ENCODE peak calls at places on chromosome 2, in four cellular contexts. S is body of pancreas, L is mesenchymal stem cell, I is AG10803. F is an unnamed sample.

GRCh38 chr2:78606895-78607294 is 418.6 kb upstream of the REG3G start:
- DNase-seq in S (no peak), L (no peak), I (no peak), F (no peak)

GRCh38 chr2:157747695-157748370 is 119.2 kb upstream of the ACVR1C start:
- DNase-seq in S (no peak), L (peak), I (peak), F (peak)

GRCh38 chr2:239467281-239467955 is 66.6 kb upstream of the HDAC4 start:
- DNase-seq in S (no peak), L (no peak), I (no peak), F (no peak)

GRCh38 chr2:54329482-54330225 is 73.6 kb upstream of the TSPYL6 start:
- DNase-seq in S (no peak), L (peak), I (peak), F (no peak)

GRCh38 chr2:179422037-179422643 is 157.5 kb upstream of the SESTD1 start:
- DNase-seq in S (peak), L (peak), I (peak), F (peak)

GRCh38 chr2:43255249-43255960 is 29.0 kb upstream of the ZFP36L2 start:
- DNase-seq in S (no peak), L (no peak), I (peak), F (no peak)

GRCh38 chr2:117983040-117983439 is 30.8 kb downstream of the CCDC93 start:
- DNase-seq in S (no peak), L (peak), I (peak), F (no peak)

GRCh38 chr2:231563378-231563961 is 29.2 kb upstream of the TEX44 start:
- DNase-seq in S (peak), L (peak), I (peak), F (peak)

GRCh38 chr2:1990151-1990589 is 245.9 kb upstream of the PXDN start:
- DNase-seq in S (no peak), L (no peak), I (no peak), F (no peak)

GRCh38 chr2:226772389-226773179 is 27.0 kb downstream of the IRS1 start:
- DNase-seq in S (no peak), L (peak), I (no peak), F (no peak)

GRCh38 chr2:120539937-120540718 is 194.2 kb downstream of the INHBB start:
- DNase-seq in S (peak), L (peak), I (peak), F (peak)

GRCh38 chr2:207530160-207531023 is 630 bp downstream of the CREB1 start:
- DNase-seq in S (peak), L (peak), I (peak), F (no peak)

GRCh38 chr2:68345129-68345875 is 19.8 kb upstream of the PLEK start:
- DNase-seq in S (no peak), L (no peak), I (no peak), F (no peak)

GRCh38 chr2:227324671-227325055 is 388 bp upstream of the MFF start:
- DNase-seq in S (no peak), L (no peak), I (peak), F (no peak)

GRCh38 chr2:172208881-172209325 is 106.2 kb upstream of the DLX2 start:
- DNase-seq in S (no peak), L (peak), I (peak), F (peak)

GRCh38 chr2:188610827-188611226 is 319.2 kb downstream of the GULP1 start:
- DNase-seq in S (no peak), L (peak), I (peak), F (no peak)

GRCh38 chr2:64629329-64629781 is 24.4 kb downstream of the SERTAD2 start:
- DNase-seq in S (peak), L (no peak), I (no peak), F (no peak)

DNA sequence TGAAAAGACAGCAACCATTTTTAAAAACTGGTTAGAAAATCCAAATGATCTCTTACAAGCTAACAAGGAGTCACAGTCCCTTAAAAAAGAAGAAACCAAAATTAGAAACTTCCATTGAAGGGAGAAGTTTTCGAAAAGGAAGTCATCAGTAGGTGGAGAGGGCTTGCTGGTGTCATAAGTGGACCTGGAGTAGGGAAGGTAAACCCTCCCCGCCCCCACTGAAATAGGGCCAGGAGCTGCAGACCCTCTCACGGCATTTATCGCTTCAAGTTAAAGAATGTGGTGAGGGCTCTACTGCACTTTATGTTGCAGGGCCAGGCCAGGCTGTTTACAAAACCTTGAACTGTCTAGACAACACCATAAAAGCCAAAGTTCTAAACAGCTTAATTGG is 2.9 kb downstream of the HOXD11 start:
- DNase-seq in S (no peak), L (no peak), I (no peak), F (no peak)
- H3K4me3 ChIP-seq in S (no peak), L (no peak), I (no peak), F (no peak)

GRCh38 chr2:66853585-66853984 is 418.7 kb downstream of the MEIS1 start:
- DNase-seq in S (no peak), L (no peak), I (no peak), F (no peak)
- H3K4me3 ChIP-seq in S (no peak), L (no peak), I (no peak), F (no peak)

GRCh38 chr2:108587621-108588020 is 53.4 kb downstream of the LIMS1 start:
- DNase-seq in S (peak), L (peak), I (peak), F (peak)

GRCh38 chr2:108589786-108590185 is 55.5 kb downstream of the LIMS1 start:
- DNase-seq in S (no peak), L (peak), I (no peak), F (no peak)

GRCh38 chr2:108586631-108587030 is 52.4 kb downstream of the LIMS1 start:
- DNase-seq in S (no peak), L (peak), I (no peak), F (no peak)

GRCh38 chr2:108589372-108589771 is 55.1 kb downstream of the LIMS1 start:
- DNase-seq in S (no peak), L (no peak), I (no peak), F (no peak)

GRCh38 chr2:108588070-108588668 is 53.9 kb downstream of the LIMS1 start:
- DNase-seq in S (no peak), L (no peak), I (no peak), F (no peak)
- H3K4me3 ChIP-seq in S (no peak), L (no peak), I (no peak), F (no peak)

GRCh38 chr2:105683145-105683544 is 61.6 kb upstream of the NCK2 start:
- DNase-seq in S (no peak), L (no peak), I (no peak), F (no peak)
- H3K4me3 ChIP-seq in S (no peak), L (no peak), I (no peak), F (no peak)

DNA sequence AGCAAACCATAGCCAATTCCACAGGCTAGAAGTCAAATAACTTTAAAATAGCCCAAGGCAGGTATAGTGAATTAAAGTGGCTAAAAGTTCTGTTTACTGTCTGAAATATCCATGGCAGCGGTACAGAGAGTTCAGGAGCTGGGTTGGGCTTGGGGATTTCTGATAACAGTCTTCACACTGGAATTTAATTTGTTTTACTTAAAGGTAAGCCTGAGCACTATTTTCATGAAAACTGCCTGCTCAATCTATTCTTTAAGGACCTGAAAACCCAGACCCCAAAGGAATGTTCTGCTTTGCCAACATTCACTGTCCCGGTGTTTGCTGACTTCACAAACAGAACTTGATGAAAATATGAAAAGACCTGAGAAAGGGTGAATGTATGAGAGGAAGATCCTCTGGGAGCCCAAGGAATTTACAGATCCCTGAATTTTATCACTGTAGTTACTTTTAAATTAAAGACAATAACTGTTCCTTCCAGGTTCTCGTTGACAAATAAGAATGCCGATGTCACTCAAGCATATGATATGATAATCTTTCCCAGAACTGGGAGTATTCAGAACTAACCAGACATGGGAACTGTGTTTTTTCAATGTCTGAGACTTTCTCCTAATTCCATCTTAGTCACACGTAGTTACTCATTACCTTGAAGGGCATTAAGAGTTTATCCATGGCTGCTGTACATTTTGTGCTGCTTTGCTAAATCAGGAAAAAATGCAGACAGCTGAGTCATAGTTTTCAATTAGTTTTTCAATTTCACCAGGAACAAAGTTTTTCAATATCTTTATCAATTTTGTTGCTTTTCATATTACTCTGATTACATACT is 28.3 kb upstream of the ITGB6 start:
- DNase-seq in S (peak), L (peak), I (peak), F (peak)
- H3K4me3 ChIP-seq in S (no peak), L (no peak), I (no peak), F (no peak)

GRCh38 chr2:73716518-73717250 is 20.5 kb downstream of the TPRKB start:
- DNase-seq in S (no peak), L (no peak), I (peak), F (no peak)
- H3K4me3 ChIP-seq in S (no peak), L (no peak), I (no peak), F (no peak)

GRCh38 chr2:209458018-209458979 is 34.5 kb downstream of the MAP2 start:
- DNase-seq in S (no peak), L (no peak), I (no peak), F (no peak)
- H3K4me3 ChIP-seq in S (no peak), L (no peak), I (no peak), F (no peak)

GRCh38 chr2:23563151-23563550 is 178.2 kb downstream of the KLHL29 start:
- DNase-seq in S (no peak), L (no peak), I (no peak), F (no peak)

GRCh38 chr2:23562143-23562542 is 177.2 kb downstream of the KLHL29 start:
- DNase-seq in S (no peak), L (no peak), I (no peak), F (no peak)

GRCh38 chr2:23565374-23565773 is 180.4 kb downstream of the KLHL29 start:
- DNase-seq in S (no peak), L (no peak), I (no peak), F (no peak)

GRCh38 chr2:23564618-23564967 is 179.6 kb downstream of the KLHL29 start:
- DNase-seq in S (peak), L (peak), I (peak), F (no peak)

GRCh38 chr2:23563673-23564617 is 179.0 kb downstream of the KLHL29 start:
- DNase-seq in S (peak), L (peak), I (peak), F (peak)
- H3K4me3 ChIP-seq in S (no peak), L (no peak), I (no peak), F (no peak)

GRCh38 chr2:219475697-219476604 is 22.7 kb upstream of the GMPPA start:
- DNase-seq in S (peak), L (peak), I (peak), F (peak)
- H3K4me3 ChIP-seq in S (no peak), L (no peak), I (no peak), F (no peak)